ENCODE peak calls at places on chromosomes 12 and 14, in four cellular contexts. V is pancreas; W is SJSA1; T is CD8-positive, alpha-beta memory T cell. P is an unnamed sample. For H3K4me1, the result is how much of the 10 kb centered on the place peaks cover.

GRCh38 chr14:54383811-54384210 is 13.0 kb upstream of the CDKN3 start:
- DNase-seq in V (no peak), W (no peak), T (no peak), P (no peak)

GRCh38 chr14:76775695-76776305 is 14.5 kb downstream of the VASH1 start:
- DNase-seq in V (no peak), W (no peak), T (no peak), P (no peak)

GRCh38 chr12:3186546-3187237 is 109.5 kb downstream of the TSPAN9 start:
- DNase-seq in V (no peak), W (no peak), T (no peak), P (no peak)

GRCh38 chr12:95083938-95084337 is 10.5 kb upstream of the NR2C1 start:
- DNase-seq in V (no peak), W (no peak), T (no peak), P (no peak)

GRCh38 chr12:91422107-91422506 is 239.5 kb upstream of the DCN start:
- DNase-seq in V (no peak), W (no peak), T (no peak), P (no peak)

GRCh38 chr12:116037941-116038837 is 239.3 kb downstream of the MED13L start:
- DNase-seq in V (peak), W (no peak), T (no peak), P (no peak)

GRCh38 chr14:21192447-21192822 is 36.6 kb upstream of the OR5AU1 start:
- DNase-seq in V (no peak), W (no peak), T (no peak), P (no peak)

GRCh38 chr12:62783881-62784280 is 151.1 kb downstream of the PPM1H start:
- DNase-seq in V (no peak), W (no peak), T (no peak), P (no peak)

GRCh38 chr14:57712101-57712500 is 153.8 kb downstream of the SLC35F4 start:
- DNase-seq in V (no peak), W (no peak), T (no peak), P (no peak)

GRCh38 chr12:131454418-131455217 is 256.3 kb upstream of the SFSWAP start:
- DNase-seq in V (no peak), W (peak), T (no peak), P (no peak)

GRCh38 chr12:90327783-90328743 is 619.4 kb upstream of the ATP2B1 start:
- DNase-seq in V (no peak), W (no peak), T (no peak), P (no peak)

GRCh38 chr14:22598896-22599244 is 770 bp downstream of the ABHD4 start:
- DNase-seq in V (peak), W (no peak), T (no peak), P (no peak)

GRCh38 chr14:63893701-63894458 is 41.1 kb downstream of the SYNE2 start:
- DNase-seq in V (peak), W (no peak), T (no peak), P (no peak)

GRCh38 chr12:106493531-106493930 is 89.3 kb upstream of the RFX4 start:
- DNase-seq in V (no peak), W (no peak), T (no peak), P (no peak)

GRCh38 chr12:123049398-123050250 is 69.1 kb downstream of the ARL6IP4 start:
- DNase-seq in V (no peak), W (no peak), T (no peak), P (no peak)

GRCh38 chr14:53113992-53114391 is 39.1 kb downstream of the DDHD1 start:
- DNase-seq in V (no peak), W (no peak), T (no peak), P (no peak)

GRCh38 chr12:113471619-113472171 is at the start of gene LHX5:
- DNase-seq in V (no peak), W (no peak), T (no peak), P (no peak)

GRCh38 chr14:22532345-22533056 is 56.5 kb downstream of the DAD1 start:
- DNase-seq in V (no peak), W (no peak), T (no peak), P (no peak)

GRCh38 chr14:81206115-81206514 is 14.6 kb downstream of the GTF2A1 start:
- DNase-seq in V (no peak), W (no peak), T (no peak), P (no peak)

GRCh38 chr14:42624980-42625761 is 1018.5 kb downstream of the LRFN5 start:
- DNase-seq in V (no peak), W (no peak), T (no peak), P (no peak)

GRCh38 chr12:54020587-54020969 is 7.7 kb upstream of the HOXC6 start:
- DNase-seq in V (no peak), W (no peak), T (no peak), P (no peak)

GRCh38 chr14:88154321-88154720 is 149.4 kb downstream of the GPR65 start:
- DNase-seq in V (no peak), W (no peak), T (no peak), P (no peak)

GRCh38 chr12:54341901-54342300 is 17.0 kb downstream of the COPZ1 start:
- DNase-seq in V (no peak), W (no peak), T (no peak), P (no peak)

GRCh38 chr14:103716899-103717411 is 1.3 kb downstream of the ZFYVE21 start:
- DNase-seq in V (no peak), W (no peak), T (no peak), P (no peak)
- H3K4me1 ChIP-seq in V (under half), W (under half), T (under half), P (under half)

GRCh38 chr12:120981407-120981921 is 3.1 kb downstream of the HNF1A start:
- DNase-seq in V (no peak), W (no peak), T (no peak), P (no peak)
- H3K4me3 ChIP-seq in V (no peak), W (no peak), T (no peak), P (no peak)

GRCh38 chr14:105622329-105622955 is 96.1 kb downstream of the TMEM121 start:
- DNase-seq in V (no peak), W (no peak), T (no peak), P (no peak)

GRCh38 chr14:105629886-105630215 is 103.5 kb downstream of the TMEM121 start:
- DNase-seq in V (no peak), W (no peak), T (no peak), P (no peak)

GRCh38 chr14:105632010-105632409 is 105.6 kb downstream of the TMEM121 start:
- DNase-seq in V (no peak), W (no peak), T (no peak), P (no peak)

DNA sequence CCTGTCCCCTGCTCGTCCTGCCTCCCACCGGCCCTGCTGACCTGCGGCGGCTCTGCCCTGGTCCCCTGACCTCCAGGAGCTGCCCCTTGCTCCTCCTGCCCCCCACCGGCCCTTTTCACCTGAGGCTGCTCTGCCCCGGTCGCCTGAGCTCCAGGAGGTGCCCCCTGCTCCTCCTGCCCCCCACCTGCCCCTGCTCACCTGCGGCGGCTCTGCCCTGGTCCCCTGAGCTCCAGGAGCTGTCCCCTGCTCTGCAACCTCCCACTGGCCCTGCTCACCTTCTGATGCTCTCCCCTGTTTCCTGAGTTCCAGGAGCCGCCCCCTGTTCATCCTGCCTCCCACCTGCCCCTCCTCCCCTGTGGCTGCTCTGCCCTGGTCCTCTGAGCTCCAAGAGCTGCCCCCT is 101.3 kb downstream of the TMEM121 start:
- DNase-seq in V (no peak), W (no peak), T (no peak), P (no peak)
- H3K4me1 ChIP-seq in V (under half), W (under half), T (under half), P (under half)

GRCh38 chr12:13196302-13196921 is at the start of gene EMP1:
- DNase-seq in V (peak), W (peak), T (peak), P (peak)
- H3K4me3 ChIP-seq in V (no peak), W (peak), T (peak), P (peak)

GRCh38 chr14:100144645-100144995 is 14.8 kb downstream of the DEGS2 start:
- DNase-seq in V (no peak), W (no peak), T (no peak), P (no peak)
- H3K4me1 ChIP-seq in V (under half), W (under half), T (under half), P (under half)

GRCh38 chr14:104799239-104799599 is 1.7 kb upstream of the ZBTB42 start:
- DNase-seq in V (peak), W (no peak), T (no peak), P (no peak)

GRCh38 chr14:104796682-104797081 is 1.1 kb upstream of the AKT1 start:
- DNase-seq in V (no peak), W (no peak), T (no peak), P (no peak)

GRCh38 chr14:104798300-104799238 is 2.3 kb upstream of the ZBTB42 start:
- DNase-seq in V (peak), W (no peak), T (no peak), P (no peak)

GRCh38 chr14:104795781-104796681 is 483 bp upstream of the AKT1 start:
- DNase-seq in V (peak), W (no peak), T (peak), P (peak)

DNA sequence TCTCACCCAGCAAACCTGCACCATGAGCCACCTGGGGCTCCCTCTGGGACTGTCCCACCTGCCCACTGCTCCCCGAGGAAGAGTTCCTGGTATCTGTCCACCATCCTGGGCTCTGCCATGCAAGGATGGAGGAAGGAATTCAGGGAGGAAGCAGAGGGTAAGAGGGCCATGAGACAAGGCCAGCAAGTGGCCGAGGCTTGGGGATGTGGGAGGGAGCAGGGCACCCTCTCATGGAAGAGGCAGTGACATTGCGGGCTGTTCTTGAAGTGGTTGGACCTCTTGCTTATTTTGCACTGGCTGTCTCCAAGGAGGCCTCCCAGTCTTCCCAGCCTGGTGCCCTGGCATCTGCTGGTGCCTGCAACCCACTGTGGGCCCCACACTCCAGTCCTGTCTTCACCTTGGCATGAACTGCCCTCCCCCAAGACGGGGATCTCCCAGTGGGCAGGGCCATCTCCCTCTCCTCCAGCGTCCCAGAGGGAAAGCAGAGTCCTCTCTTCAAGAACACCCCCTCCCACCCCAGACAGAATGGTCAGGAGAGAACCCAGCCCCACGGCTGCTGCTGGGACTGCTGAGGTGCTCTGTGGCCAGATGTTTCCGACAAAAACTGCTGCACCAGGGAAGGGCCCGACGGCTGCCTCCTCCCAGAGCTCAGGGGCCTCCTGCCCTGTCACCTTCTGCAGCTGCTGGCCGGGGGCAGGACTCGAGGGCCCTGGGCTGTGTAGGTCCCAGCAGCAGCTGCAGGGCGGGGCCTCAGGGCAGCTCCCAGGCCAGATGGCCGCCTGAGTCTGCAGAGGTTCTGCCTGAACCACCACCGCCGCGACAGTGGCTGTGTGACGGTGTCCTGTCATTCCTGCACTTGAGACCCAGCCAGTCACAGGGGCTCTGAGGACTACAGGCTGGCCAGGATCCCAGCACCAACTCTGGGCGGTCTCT is 1.8 kb upstream of the AKT1 start:
- DNase-seq in V (peak), W (no peak), T (no peak), P (no peak)
- H3K4me3 ChIP-seq in V (no peak), W (no peak), T (no peak), P (no peak)

DNA sequence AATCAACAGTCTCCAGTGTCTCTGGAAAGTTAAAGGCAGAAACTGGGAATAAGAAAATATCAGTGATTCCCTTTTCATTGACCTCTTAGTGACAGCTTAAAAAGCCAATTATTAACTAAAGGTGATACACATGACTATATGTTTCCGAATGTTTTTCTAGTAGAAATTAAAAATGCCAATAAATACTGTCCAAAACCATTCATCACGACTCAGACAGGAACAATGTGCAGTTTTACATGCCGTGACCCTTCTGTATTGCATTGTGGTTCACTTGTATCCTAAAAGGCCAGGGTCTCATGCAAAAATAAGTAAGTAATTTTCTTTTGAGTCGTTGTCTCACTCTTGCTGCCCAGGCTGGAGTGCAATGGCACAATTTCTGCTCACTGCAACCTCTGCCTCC is 105.9 kb upstream of the TTC7B start:
- DNase-seq in V (no peak), W (no peak), T (no peak), P (no peak)
- H3K4me1 ChIP-seq in V (under half), W (under half), T (under half), P (under half)

DNA sequence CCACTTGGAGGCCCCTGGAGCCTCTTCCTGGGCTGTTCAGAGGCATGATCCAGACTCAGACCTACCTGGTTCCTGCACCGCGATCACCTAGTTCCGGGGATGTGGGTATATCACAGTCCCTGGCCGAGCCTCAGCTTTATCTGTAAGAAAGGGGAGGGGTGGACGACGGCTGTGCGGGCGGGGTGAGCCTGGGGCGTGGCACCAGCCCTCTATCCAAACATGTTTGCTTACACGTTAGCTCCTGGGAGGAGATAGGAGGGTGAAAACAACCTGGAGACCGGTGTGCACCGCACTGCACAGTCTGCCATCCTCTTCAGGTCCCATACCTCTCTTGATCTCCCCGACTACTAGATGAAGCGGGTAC is 1.2 kb downstream of the ANKRD9 start:
- DNase-seq in V (peak), W (no peak), T (no peak), P (no peak)
- H3K4me3 ChIP-seq in V (no peak), W (peak), T (no peak), P (no peak)

DNA sequence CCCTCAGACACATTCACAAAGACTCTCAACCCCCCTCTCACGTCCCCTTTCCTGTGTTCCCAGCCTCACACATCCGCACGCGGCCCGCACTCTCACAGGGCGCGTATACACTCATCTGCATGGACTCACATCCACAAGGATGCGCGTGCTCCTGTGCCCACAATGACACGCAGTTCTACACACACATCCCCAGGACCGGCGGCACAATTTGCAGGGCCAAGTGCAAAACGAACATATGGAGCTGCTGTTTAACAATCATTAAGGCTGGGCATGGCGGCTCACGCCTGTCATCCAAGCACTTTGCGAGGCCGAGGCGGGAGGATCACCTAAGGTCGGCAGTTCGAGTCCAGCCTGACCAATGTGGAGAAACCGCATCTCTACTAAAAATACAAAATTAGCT is 36.4 kb upstream of the EML1 start:
- DNase-seq in V (no peak), W (no peak), T (peak), P (no peak)
- H3K4me1 ChIP-seq in V (under half), W (half or more), T (under half), P (under half)

P was measured in CD4-positive, CD25-positive, alpha-beta regulatory T cell.